ENCODE peak calls at places on chromosome 17, in four cellular contexts. One of them, this sample, is unnamed.
A peak's percentile ranks its signal among the peaks of the same experiment; 100 is the strongest.

GRCh38 chr17:65085397-65085796 is 28.9 kb upstream of the GNA13 start:
- DNase-seq in stomach: no peak
- DNase-seq in cardiac fibroblast: peak; percentile 35
- DNase-seq in fibroblast of the aortic adventitia: no peak
- DNase-seq in this sample: no peak

GRCh38 chr17:79485399-79485985 is 125.4 kb downstream of the RBFOX3 start:
- DNase-seq in fibroblast of the aortic adventitia: no peak
- DNase-seq in cardiac fibroblast: no peak
- DNase-seq in stomach: no peak
- DNase-seq in this sample: no peak

GRCh38 chr17:35791681-35792350 is 3.6 kb downstream of the MMP28 start:
- DNase-seq in cardiac fibroblast: no peak
- DNase-seq in fibroblast of the aortic adventitia: no peak
- DNase-seq in stomach: no peak
- DNase-seq in this sample: no peak

GRCh38 chr17:42248351-42249179 is 27.6 kb downstream of the STAT5B start:
- DNase-seq in cardiac fibroblast: peak; percentile 99
- DNase-seq in stomach: peak; percentile 81
- DNase-seq in fibroblast of the aortic adventitia: peak; percentile 98
- DNase-seq in this sample: no peak

GRCh38 chr17:49469831-49470568 is 25.1 kb upstream of the NGFR start:
- DNase-seq in fibroblast of the aortic adventitia: no peak
- DNase-seq in stomach: no peak
- DNase-seq in cardiac fibroblast: no peak
- DNase-seq in this sample: no peak

GRCh38 chr17:83084621-83085056 is 5.2 kb downstream of the METRNL start:
- DNase-seq in stomach: peak; percentile 63
- DNase-seq in fibroblast of the aortic adventitia: no peak
- DNase-seq in cardiac fibroblast: no peak
- DNase-seq in this sample: no peak

GRCh38 chr17:77756846-77757610 is 201.5 kb upstream of the TNRC6C start:
- DNase-seq in cardiac fibroblast: no peak
- DNase-seq in stomach: no peak
- DNase-seq in fibroblast of the aortic adventitia: no peak
- DNase-seq in this sample: no peak

GRCh38 chr17:7548585-7549400 is at the start of gene TNFSF12:
- DNase-seq in cardiac fibroblast: peak; percentile 31
- DNase-seq in stomach: peak; percentile 55
- DNase-seq in fibroblast of the aortic adventitia: peak; percentile 16
- DNase-seq in this sample: no peak

GRCh38 chr17:48630925-48631692 is 5.0 kb upstream of the HOXB9 start:
- DNase-seq in fibroblast of the aortic adventitia: no peak
- DNase-seq in cardiac fibroblast: no peak
- DNase-seq in stomach: no peak
- DNase-seq in this sample: no peak

GRCh38 chr17:28592260-28592659 is 6.6 kb downstream of the SPAG5 start:
- DNase-seq in fibroblast of the aortic adventitia: no peak
- DNase-seq in stomach: no peak
- DNase-seq in cardiac fibroblast: no peak
- DNase-seq in this sample: no peak

GRCh38 chr17:4939554-4939803 is 367 bp downstream of the SLC25A11 start:
- DNase-seq in fibroblast of the aortic adventitia: no peak
- DNase-seq in cardiac fibroblast: no peak
- DNase-seq in stomach: no peak
- DNase-seq in this sample: no peak

GRCh38 chr17:57604771-57605733 is 140.0 kb downstream of the CCDC182 start:
- DNase-seq in stomach: peak; percentile 70
- DNase-seq in cardiac fibroblast: peak; percentile 70
- DNase-seq in fibroblast of the aortic adventitia: peak; percentile 51
- DNase-seq in this sample: no peak

GRCh38 chr17:38746004-38746892 is 1.9 kb downstream of the PCGF2 start:
- DNase-seq in fibroblast of the aortic adventitia: no peak
- DNase-seq in stomach: no peak
- DNase-seq in cardiac fibroblast: no peak
- DNase-seq in this sample: no peak

GRCh38 chr17:56592487-56593072 is 919 bp upstream of the NOG start:
- DNase-seq in stomach: peak; percentile 64
- DNase-seq in fibroblast of the aortic adventitia: peak; percentile 18
- DNase-seq in cardiac fibroblast: peak; percentile 43
- DNase-seq in this sample: no peak

GRCh38 chr17:39001703-39002637 is 34.8 kb upstream of the FBXO47 start:
- DNase-seq in fibroblast of the aortic adventitia: peak; percentile 95
- DNase-seq in cardiac fibroblast: peak; percentile 94
- DNase-seq in stomach: peak; percentile 48
- DNase-seq in this sample: peak; percentile 68

GRCh38 chr17:59520276-59520675 is 45.1 kb upstream of the DHX40 start:
- DNase-seq in fibroblast of the aortic adventitia: no peak
- DNase-seq in cardiac fibroblast: no peak
- DNase-seq in stomach: no peak
- DNase-seq in this sample: no peak

GRCh38 chr17:18158022-18158600 is 25.5 kb upstream of the ALKBH5 start:
- DNase-seq in fibroblast of the aortic adventitia: peak; percentile 81
- DNase-seq in cardiac fibroblast: peak; percentile 96
- DNase-seq in stomach: peak; percentile 96
- DNase-seq in this sample: peak; percentile 50

GRCh38 chr17:65485388-65486299 is 75.8 kb downstream of the AXIN2 start:
- DNase-seq in stomach: no peak
- DNase-seq in fibroblast of the aortic adventitia: peak; percentile 96
- DNase-seq in cardiac fibroblast: peak; percentile 93
- DNase-seq in this sample: no peak

GRCh38 chr17:18056214-18056613 is 17.0 kb downstream of the GID4 start:
- DNase-seq in fibroblast of the aortic adventitia: no peak
- DNase-seq in stomach: no peak
- DNase-seq in cardiac fibroblast: no peak
- DNase-seq in this sample: no peak

GRCh38 chr17:7307686-7308624 is 527 bp downstream of the EIF5A start:
- DNase-seq in fibroblast of the aortic adventitia: peak; percentile 34
- DNase-seq in stomach: peak; percentile 51
- DNase-seq in cardiac fibroblast: peak; percentile 51
- DNase-seq in this sample: no peak

GRCh38 chr17:17352836-17353624 is 49.9 kb downstream of the NT5M start:
- DNase-seq in fibroblast of the aortic adventitia: no peak
- DNase-seq in stomach: no peak
- DNase-seq in cardiac fibroblast: no peak
- DNase-seq in this sample: no peak

GRCh38 chr17:59366040-59366757 is 34.7 kb downstream of the YPEL2 start:
- DNase-seq in cardiac fibroblast: peak; percentile 18
- DNase-seq in fibroblast of the aortic adventitia: no peak
- DNase-seq in stomach: peak; percentile 48
- DNase-seq in this sample: no peak

GRCh38 chr17:42683407-42684031 is 1.2 kb downstream of the CNTNAP1 start:
- DNase-seq in cardiac fibroblast: peak; percentile 59
- DNase-seq in stomach: peak; percentile 63
- DNase-seq in fibroblast of the aortic adventitia: peak; percentile 42
- DNase-seq in this sample: no peak

GRCh38 chr17:51258756-51259573 is 884 bp downstream of the MBTD1 start:
- DNase-seq in stomach: no peak
- DNase-seq in fibroblast of the aortic adventitia: no peak
- DNase-seq in cardiac fibroblast: peak; percentile 53
- DNase-seq in this sample: no peak

GRCh38 chr17:57110579-57111367 is 25.7 kb downstream of the AKAP1 start:
- DNase-seq in cardiac fibroblast: no peak
- DNase-seq in stomach: no peak
- DNase-seq in fibroblast of the aortic adventitia: no peak
- DNase-seq in this sample: no peak

GRCh38 chr17:46870116-46870803 is 18.9 kb downstream of the WNT9B start:
- DNase-seq in fibroblast of the aortic adventitia: no peak
- DNase-seq in stomach: peak; percentile 65
- DNase-seq in cardiac fibroblast: no peak
- DNase-seq in this sample: no peak

GRCh38 chr17:14070344-14071007 is 1.2 kb downstream of the COX10 start:
- DNase-seq in fibroblast of the aortic adventitia: no peak
- DNase-seq in stomach: no peak
- DNase-seq in cardiac fibroblast: no peak
- DNase-seq in this sample: no peak

GRCh38 chr17:44933824-44934744 is 13.5 kb downstream of the KIF18B start:
- DNase-seq in cardiac fibroblast: no peak
- DNase-seq in fibroblast of the aortic adventitia: no peak
- DNase-seq in stomach: no peak
- DNase-seq in this sample: no peak

GRCh38 chr17:63946440-63947363 is 14.6 kb upstream of the CD79B start:
- DNase-seq in fibroblast of the aortic adventitia: peak; percentile 30
- DNase-seq in stomach: peak; percentile 51
- DNase-seq in cardiac fibroblast: peak; percentile 41
- DNase-seq in this sample: no peak

GRCh38 chr17:67125924-67126323 is 81.6 kb downstream of the CACNG1 start:
- DNase-seq in stomach: no peak
- DNase-seq in cardiac fibroblast: no peak
- DNase-seq in fibroblast of the aortic adventitia: no peak
- DNase-seq in this sample: no peak

GRCh38 chr17:63838586-63839184 is 3.8 kb downstream of the SMARCD2 start:
- DNase-seq in cardiac fibroblast: peak; percentile 96
- DNase-seq in stomach: peak; percentile 94
- DNase-seq in fibroblast of the aortic adventitia: peak; percentile 91
- DNase-seq in this sample: peak; percentile 34

GRCh38 chr17:50708050-50709000 is 611 bp upstream of the ANKRD40 start:
- DNase-seq in fibroblast of the aortic adventitia: peak; percentile 37
- DNase-seq in cardiac fibroblast: peak; percentile 34
- DNase-seq in stomach: no peak
- DNase-seq in this sample: no peak

GRCh38 chr17:82449136-82449882 is 1.2 kb downstream of the CYBC1 start:
- DNase-seq in cardiac fibroblast: no peak
- DNase-seq in stomach: peak; percentile 54
- DNase-seq in fibroblast of the aortic adventitia: no peak
- DNase-seq in this sample: no peak

GRCh38 chr17:49197346-49197998 is 12.9 kb downstream of the GNGT2 start:
- DNase-seq in fibroblast of the aortic adventitia: peak; percentile 34
- DNase-seq in cardiac fibroblast: no peak
- DNase-seq in stomach: no peak
- DNase-seq in this sample: no peak

GRCh38 chr17:8606415-8606814 is 24.1 kb downstream of the MYH10 start:
- DNase-seq in fibroblast of the aortic adventitia: no peak
- DNase-seq in cardiac fibroblast: peak; percentile 56
- DNase-seq in stomach: no peak
- DNase-seq in this sample: no peak

GRCh38 chr17:65535777-65536572 is 25.5 kb downstream of the AXIN2 start:
- DNase-seq in cardiac fibroblast: no peak
- DNase-seq in fibroblast of the aortic adventitia: peak; percentile 63
- DNase-seq in stomach: no peak
- DNase-seq in this sample: no peak

GRCh38 chr17:79029327-79030009 is 5.5 kb downstream of the C1QTNF1 start:
- DNase-seq in cardiac fibroblast: no peak
- DNase-seq in stomach: no peak
- DNase-seq in fibroblast of the aortic adventitia: no peak
- DNase-seq in this sample: no peak

GRCh38 chr17:7846063-7846735 is 8.7 kb upstream of the TMEM88 start:
- DNase-seq in cardiac fibroblast: no peak
- DNase-seq in fibroblast of the aortic adventitia: no peak
- DNase-seq in stomach: no peak
- DNase-seq in this sample: no peak

DNA sequence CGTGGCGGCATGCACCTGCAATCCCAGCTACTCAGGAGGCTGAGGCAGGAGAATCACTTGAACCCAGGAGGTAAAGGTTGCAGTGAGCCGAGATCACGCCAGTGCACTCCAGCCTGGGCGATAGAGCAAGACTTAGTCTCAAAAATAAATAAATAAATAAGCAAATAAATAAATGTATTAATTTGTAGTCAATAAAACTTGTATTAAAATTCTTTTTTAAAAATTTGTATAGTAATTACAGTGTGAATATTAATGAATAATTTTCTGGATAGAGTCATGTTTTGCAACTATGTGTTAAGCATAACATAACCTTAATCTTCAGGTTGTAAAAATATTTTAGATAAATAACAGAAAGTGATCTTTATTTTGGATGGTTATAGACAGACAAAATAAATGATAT is 27.2 kb upstream of the DUSP14 start:
- DNase-seq in cardiac fibroblast: no peak
- DNase-seq in stomach: no peak
- DNase-seq in fibroblast of the aortic adventitia: no peak
- DNase-seq in this sample: no peak
- H3K4me3 ChIP-seq in cardiac fibroblast: no peak overlapping the region
- H3K4me3 ChIP-seq in stomach: no peak overlapping the region
- H3K4me3 ChIP-seq in fibroblast of the aortic adventitia: no peak overlapping the region
- H3K4me3 ChIP-seq in this sample: no peak overlapping the region

GRCh38 chr17:21511368-21512195 is 135.4 kb downstream of the KCNJ12 start:
- DNase-seq in stomach: peak; percentile 86
- DNase-seq in fibroblast of the aortic adventitia: peak; percentile 73
- DNase-seq in cardiac fibroblast: peak; percentile 87
- DNase-seq in this sample: peak; percentile 7
- TF ChIP-seq CTCF in stomach: no peak
- TF ChIP-seq CTCF in fibroblast of the aortic adventitia: peak; percentile 77
- TF ChIP-seq CTCF in cardiac fibroblast: peak; percentile 82
- TF ChIP-seq CTCF in this sample: peak; percentile 87

GRCh38 chr17:10127819-10128375 is 70.5 kb downstream of the GAS7 start:
- DNase-seq in fibroblast of the aortic adventitia: peak; percentile 96
- DNase-seq in cardiac fibroblast: peak; percentile 99
- DNase-seq in stomach: peak; percentile 42
- DNase-seq in this sample: peak; percentile 84
- H3K4me3 ChIP-seq in fibroblast of the aortic adventitia: no peak overlapping the region
- H3K4me3 ChIP-seq in cardiac fibroblast: no peak overlapping the region
- H3K4me3 ChIP-seq in stomach: no peak overlapping the region
- H3K4me3 ChIP-seq in this sample: no peak overlapping the region

DNA sequence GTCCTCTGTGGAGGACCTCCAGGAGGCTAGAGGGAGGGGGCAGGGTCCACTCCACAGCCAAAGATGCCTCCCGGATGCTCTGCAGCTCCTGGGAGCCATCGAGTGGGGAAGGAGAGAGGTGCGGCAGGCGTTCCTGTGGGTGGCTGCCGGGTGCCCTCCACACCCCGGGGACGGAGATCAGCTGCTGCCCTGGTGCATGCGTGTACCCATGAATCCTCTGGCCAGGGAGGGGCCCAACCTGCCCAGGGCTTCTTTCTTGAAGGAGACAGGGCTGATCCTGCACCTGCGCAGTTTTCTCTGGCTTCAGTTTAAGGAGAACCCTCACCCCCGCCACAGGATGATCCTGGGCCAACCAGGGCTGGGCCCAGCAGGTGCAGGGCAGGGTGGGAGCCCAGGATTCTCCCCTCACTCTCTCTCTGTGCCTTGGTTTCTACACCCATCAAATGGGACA is 33.5 kb upstream of the DOC2B start:
- DNase-seq in stomach: no peak
- DNase-seq in cardiac fibroblast: no peak
- DNase-seq in fibroblast of the aortic adventitia: no peak
- DNase-seq in this sample: no peak
- TF ChIP-seq CTCF in stomach: no peak
- TF ChIP-seq CTCF in cardiac fibroblast: no peak
- TF ChIP-seq CTCF in fibroblast of the aortic adventitia: no peak
- TF ChIP-seq CTCF in this sample: no peak

GRCh38 chr17:74892974-74893911 is at the start of gene FADS6:
- DNase-seq in fibroblast of the aortic adventitia: no peak
- DNase-seq in stomach: no peak
- DNase-seq in cardiac fibroblast: no peak
- DNase-seq in this sample: no peak

GRCh38 chr17:74892013-74892841 is 1.2 kb downstream of the FADS6 start:
- DNase-seq in fibroblast of the aortic adventitia: no peak
- DNase-seq in cardiac fibroblast: no peak
- DNase-seq in stomach: no peak
- DNase-seq in this sample: no peak

GRCh38 chr17:74898376-74898946 is 5.0 kb upstream of the FADS6 start:
- DNase-seq in stomach: no peak
- DNase-seq in fibroblast of the aortic adventitia: no peak
- DNase-seq in cardiac fibroblast: no peak
- DNase-seq in this sample: no peak

GRCh38 chr17:74890554-74890953 is 2.9 kb downstream of the FADS6 start:
- DNase-seq in stomach: no peak
- DNase-seq in cardiac fibroblast: no peak
- DNase-seq in fibroblast of the aortic adventitia: no peak
- DNase-seq in this sample: no peak

GRCh38 chr17:74893936-74894671 is 671 bp upstream of the FADS6 start:
- DNase-seq in stomach: no peak
- DNase-seq in cardiac fibroblast: no peak
- DNase-seq in fibroblast of the aortic adventitia: no peak
- DNase-seq in this sample: no peak
- H3K4me3 ChIP-seq in stomach: peak overlapping the region; percentile 36
- H3K4me3 ChIP-seq in cardiac fibroblast: no peak overlapping the region
- H3K4me3 ChIP-seq in fibroblast of the aortic adventitia: no peak overlapping the region
- H3K4me3 ChIP-seq in this sample: no peak overlapping the region